ENCODE peak calls at places on chromosomes 4 and X, in ten cellular contexts. One of them, this sample, is unnamed.

GRCh38 chrX:72576161-72576896 is 3.7 kb upstream of the HDAC8 start:
- DNase-seq in tibial nerve: no peak
- DNase-seq in upper lobe of left lung: no peak
- DNase-seq in A549: peak; percentile 32
- DNase-seq in transverse colon: no peak
- DNase-seq in H1: no peak
- DNase-seq in stomach: no peak
- DNase-seq in sigmoid colon: no peak
- DNase-seq in suprapubic skin: no peak
- DNase-seq in ovary: no peak
- DNase-seq in this sample: no peak

GRCh38 chrX:70455366-70456202 is 10.9 kb downstream of the DLG3 start:
- DNase-seq in tibial nerve: no peak
- DNase-seq in upper lobe of left lung: no peak
- DNase-seq in A549: no peak
- DNase-seq in transverse colon: peak; percentile 54
- DNase-seq in H1: no peak
- DNase-seq in stomach: no peak
- DNase-seq in sigmoid colon: no peak
- DNase-seq in suprapubic skin: no peak
- DNase-seq in ovary: no peak
- DNase-seq in this sample: no peak

GRCh38 chrX:71545364-71545763 is 12.5 kb downstream of the OGT start:
- DNase-seq in tibial nerve: no peak
- DNase-seq in upper lobe of left lung: no peak
- DNase-seq in A549: no peak
- DNase-seq in transverse colon: peak; percentile 30
- DNase-seq in H1: no peak
- DNase-seq in stomach: no peak
- DNase-seq in sigmoid colon: no peak
- DNase-seq in suprapubic skin: no peak
- DNase-seq in ovary: no peak
- DNase-seq in this sample: no peak

GRCh38 chr4:74030285-74030684 is 8.2 kb downstream of the CXCL3 start:
- DNase-seq in tibial nerve: no peak
- DNase-seq in upper lobe of left lung: no peak
- DNase-seq in A549: no peak
- DNase-seq in transverse colon: no peak
- DNase-seq in H1: no peak
- DNase-seq in stomach: no peak
- DNase-seq in sigmoid colon: no peak
- DNase-seq in suprapubic skin: no peak
- DNase-seq in ovary: no peak
- DNase-seq in this sample: no peak

GRCh38 chrX:107355533-107355932 is 93.9 kb upstream of the FRMPD3 start:
- DNase-seq in tibial nerve: no peak
- DNase-seq in upper lobe of left lung: no peak
- DNase-seq in A549: no peak
- DNase-seq in transverse colon: no peak
- DNase-seq in H1: peak; percentile 25
- DNase-seq in stomach: no peak
- DNase-seq in sigmoid colon: no peak
- DNase-seq in suprapubic skin: no peak
- DNase-seq in ovary: no peak
- DNase-seq in this sample: no peak

GRCh38 chr4:8315343-8316250 is 46.0 kb downstream of the HTRA3 start:
- DNase-seq in tibial nerve: no peak
- DNase-seq in upper lobe of left lung: peak; percentile 45
- DNase-seq in A549: peak; percentile 64
- DNase-seq in transverse colon: peak; percentile 26
- DNase-seq in H1: no peak
- DNase-seq in stomach: peak; percentile 61
- DNase-seq in sigmoid colon: peak; percentile 87
- DNase-seq in suprapubic skin: peak; percentile 70
- DNase-seq in ovary: peak; percentile 75
- DNase-seq in this sample: no peak

GRCh38 chr4:112517067-112517588 is 1.1 kb upstream of the NEUROG2 start:
- DNase-seq in tibial nerve: no peak
- DNase-seq in upper lobe of left lung: no peak
- DNase-seq in A549: no peak
- DNase-seq in transverse colon: no peak
- DNase-seq in H1: no peak
- DNase-seq in stomach: no peak
- DNase-seq in sigmoid colon: no peak
- DNase-seq in suprapubic skin: no peak
- DNase-seq in ovary: no peak
- DNase-seq in this sample: no peak

GRCh38 chr4:53116959-53117358 is 248.9 kb downstream of the SCFD2 start:
- DNase-seq in tibial nerve: no peak
- DNase-seq in upper lobe of left lung: no peak
- DNase-seq in A549: no peak
- DNase-seq in transverse colon: no peak
- DNase-seq in H1: no peak
- DNase-seq in stomach: no peak
- DNase-seq in sigmoid colon: no peak
- DNase-seq in suprapubic skin: no peak
- DNase-seq in ovary: no peak
- DNase-seq in this sample: no peak

GRCh38 chrX:78622834-78623233 is 36.3 kb downstream of the RTL3 start:
- DNase-seq in tibial nerve: no peak
- DNase-seq in upper lobe of left lung: no peak
- DNase-seq in A549: no peak
- DNase-seq in transverse colon: no peak
- DNase-seq in H1: no peak
- DNase-seq in stomach: no peak
- DNase-seq in sigmoid colon: no peak
- DNase-seq in suprapubic skin: no peak
- DNase-seq in ovary: no peak
- DNase-seq in this sample: no peak

GRCh38 chr4:4541661-4542570 is at the start of gene STX18:
- DNase-seq in tibial nerve: peak; percentile 41
- DNase-seq in upper lobe of left lung: peak; percentile 83
- DNase-seq in A549: peak; percentile 88
- DNase-seq in transverse colon: peak; percentile 90
- DNase-seq in H1: peak; percentile 44
- DNase-seq in stomach: peak; percentile 90
- DNase-seq in sigmoid colon: peak; percentile 92
- DNase-seq in suprapubic skin: peak; percentile 88
- DNase-seq in ovary: peak; percentile 92
- DNase-seq in this sample: peak; percentile 95

GRCh38 chr4:4535590-4535989 is 6.3 kb downstream of the STX18 start:
- DNase-seq in tibial nerve: no peak
- DNase-seq in upper lobe of left lung: no peak
- DNase-seq in A549: no peak
- DNase-seq in transverse colon: no peak
- DNase-seq in H1: no peak
- DNase-seq in stomach: no peak
- DNase-seq in sigmoid colon: no peak
- DNase-seq in suprapubic skin: no peak
- DNase-seq in ovary: no peak
- DNase-seq in this sample: no peak

GRCh38 chr4:4542824-4543485 is 1.1 kb upstream of the STX18 start:
- DNase-seq in tibial nerve: no peak
- DNase-seq in upper lobe of left lung: no peak
- DNase-seq in A549: no peak
- DNase-seq in transverse colon: no peak
- DNase-seq in H1: no peak
- DNase-seq in stomach: no peak
- DNase-seq in sigmoid colon: no peak
- DNase-seq in suprapubic skin: no peak
- DNase-seq in ovary: no peak
- DNase-seq in this sample: no peak

DNA sequence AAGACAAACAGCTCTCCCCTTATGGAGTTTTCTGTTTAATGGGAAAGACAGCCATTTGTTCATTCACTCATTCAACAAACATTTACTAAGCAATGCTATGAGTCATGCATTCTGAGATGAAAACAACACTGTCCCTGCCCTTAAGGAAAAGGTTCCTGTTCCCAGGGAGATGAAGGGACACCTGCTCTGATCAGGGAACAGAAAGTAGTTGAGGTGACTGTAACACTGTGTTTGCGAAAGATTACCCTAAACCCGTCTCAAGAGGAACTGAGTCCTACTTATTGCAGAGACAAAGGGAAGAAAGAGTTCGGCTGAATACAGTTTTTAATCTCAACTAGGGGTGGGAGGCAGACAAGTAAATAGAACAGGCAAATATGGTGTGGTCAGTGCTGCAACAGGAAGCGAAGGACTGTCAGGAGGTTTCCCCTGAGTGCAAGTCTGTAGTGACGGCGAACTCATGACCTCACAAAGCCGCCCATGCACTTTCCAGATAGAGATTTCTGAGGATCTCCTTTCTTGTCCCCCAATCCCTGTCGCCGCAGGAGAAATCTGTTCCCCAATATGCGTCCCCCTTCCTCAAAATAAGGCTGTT is 712 bp downstream of the STX18 start:
- DNase-seq in tibial nerve: no peak
- DNase-seq in upper lobe of left lung: peak; percentile 55
- DNase-seq in A549: peak; percentile 41
- DNase-seq in transverse colon: peak; percentile 46
- DNase-seq in H1: no peak
- DNase-seq in stomach: peak; percentile 28
- DNase-seq in sigmoid colon: no peak
- DNase-seq in suprapubic skin: no peak
- DNase-seq in ovary: no peak
- DNase-seq in this sample: no peak
- TF ChIP-seq EP300 in tibial nerve: no peak
- TF ChIP-seq EP300 in upper lobe of left lung: no peak
- TF ChIP-seq EP300 in A549: no peak
- TF ChIP-seq EP300 in transverse colon: no peak
- TF ChIP-seq EP300 in H1: no peak
- TF ChIP-seq EP300 in stomach: no peak
- TF ChIP-seq EP300 in sigmoid colon: no peak
- TF ChIP-seq EP300 in suprapubic skin: no peak
- TF ChIP-seq EP300 in ovary: no peak
- TF ChIP-seq EP300 in this sample: no peak

GRCh38 chr4:56217383-56217890 is 169.9 kb downstream of the AASDH start:
- DNase-seq in tibial nerve: no peak
- DNase-seq in upper lobe of left lung: no peak
- DNase-seq in A549: no peak
- DNase-seq in transverse colon: no peak
- DNase-seq in H1: no peak
- DNase-seq in stomach: no peak
- DNase-seq in sigmoid colon: no peak
- DNase-seq in suprapubic skin: no peak
- DNase-seq in ovary: no peak
- DNase-seq in this sample: no peak
- H3K4me3 ChIP-seq in tibial nerve: no peak overlapping the region
- H3K4me3 ChIP-seq in upper lobe of left lung: no peak overlapping the region
- H3K4me3 ChIP-seq in A549: no peak overlapping the region
- H3K4me3 ChIP-seq in transverse colon: no peak overlapping the region
- H3K4me3 ChIP-seq in H1: no peak overlapping the region
- H3K4me3 ChIP-seq in stomach: no peak overlapping the region
- H3K4me3 ChIP-seq in sigmoid colon: no peak overlapping the region
- H3K4me3 ChIP-seq in suprapubic skin: no peak overlapping the region
- H3K4me3 ChIP-seq in ovary: no peak overlapping the region
- H3K4me3 ChIP-seq in this sample: no peak overlapping the region

GRCh38 chr4:183506389-183506735 is 1.5 kb downstream of the ING2 start:
- DNase-seq in tibial nerve: no peak
- DNase-seq in upper lobe of left lung: no peak
- DNase-seq in A549: no peak
- DNase-seq in transverse colon: no peak
- DNase-seq in H1: no peak
- DNase-seq in stomach: no peak
- DNase-seq in sigmoid colon: no peak
- DNase-seq in suprapubic skin: no peak
- DNase-seq in ovary: no peak
- DNase-seq in this sample: no peak

GRCh38 chr4:183503497-183504063 is 1.3 kb upstream of the ING2 start:
- DNase-seq in tibial nerve: no peak
- DNase-seq in upper lobe of left lung: no peak
- DNase-seq in A549: no peak
- DNase-seq in transverse colon: no peak
- DNase-seq in H1: no peak
- DNase-seq in stomach: no peak
- DNase-seq in sigmoid colon: no peak
- DNase-seq in suprapubic skin: peak; percentile 75
- DNase-seq in ovary: no peak
- DNase-seq in this sample: no peak

GRCh38 chr4:183504930-183505555 is at the start of gene ING2:
- DNase-seq in tibial nerve: no peak
- DNase-seq in upper lobe of left lung: peak; percentile 85
- DNase-seq in A549: peak; percentile 51
- DNase-seq in transverse colon: no peak
- DNase-seq in H1: no peak
- DNase-seq in stomach: no peak
- DNase-seq in sigmoid colon: no peak
- DNase-seq in suprapubic skin: peak; percentile 82
- DNase-seq in ovary: peak; percentile 73
- DNase-seq in this sample: peak; percentile 93

GRCh38 chr4:183505556-183506388 is 914 bp downstream of the ING2 start:
- DNase-seq in tibial nerve: peak; percentile 66
- DNase-seq in upper lobe of left lung: peak; percentile 94
- DNase-seq in A549: peak; percentile 87
- DNase-seq in transverse colon: peak; percentile 88
- DNase-seq in H1: peak; percentile 66
- DNase-seq in stomach: peak; percentile 83
- DNase-seq in sigmoid colon: peak; percentile 93
- DNase-seq in suprapubic skin: peak; percentile 93
- DNase-seq in ovary: peak; percentile 92
- DNase-seq in this sample: peak; percentile 96

GRCh38 chr4:183504064-183504929 is 561 bp upstream of the ING2 start:
- DNase-seq in tibial nerve: peak; percentile 98
- DNase-seq in upper lobe of left lung: peak; percentile 99
- DNase-seq in A549: peak; percentile 95
- DNase-seq in transverse colon: peak; percentile 99
- DNase-seq in H1: peak; percentile 91
- DNase-seq in stomach: peak; percentile 100
- DNase-seq in sigmoid colon: peak; percentile 99
- DNase-seq in suprapubic skin: peak; percentile 99
- DNase-seq in ovary: peak; percentile 99
- DNase-seq in this sample: peak; percentile 99
- TF ChIP-seq POLR2A in tibial nerve: peak; percentile 85
- TF ChIP-seq POLR2A in upper lobe of left lung: peak; percentile 80
- TF ChIP-seq POLR2A in A549: peak; percentile 50
- TF ChIP-seq POLR2A in transverse colon: peak; percentile 84
- TF ChIP-seq POLR2A in H1: peak; percentile 83
- TF ChIP-seq POLR2A in stomach: no peak
- TF ChIP-seq POLR2A in sigmoid colon: no peak
- TF ChIP-seq POLR2A in suprapubic skin: no peak
- TF ChIP-seq POLR2A in ovary: peak; percentile 61
- TF ChIP-seq POLR2A in this sample: peak; percentile 54

DNA sequence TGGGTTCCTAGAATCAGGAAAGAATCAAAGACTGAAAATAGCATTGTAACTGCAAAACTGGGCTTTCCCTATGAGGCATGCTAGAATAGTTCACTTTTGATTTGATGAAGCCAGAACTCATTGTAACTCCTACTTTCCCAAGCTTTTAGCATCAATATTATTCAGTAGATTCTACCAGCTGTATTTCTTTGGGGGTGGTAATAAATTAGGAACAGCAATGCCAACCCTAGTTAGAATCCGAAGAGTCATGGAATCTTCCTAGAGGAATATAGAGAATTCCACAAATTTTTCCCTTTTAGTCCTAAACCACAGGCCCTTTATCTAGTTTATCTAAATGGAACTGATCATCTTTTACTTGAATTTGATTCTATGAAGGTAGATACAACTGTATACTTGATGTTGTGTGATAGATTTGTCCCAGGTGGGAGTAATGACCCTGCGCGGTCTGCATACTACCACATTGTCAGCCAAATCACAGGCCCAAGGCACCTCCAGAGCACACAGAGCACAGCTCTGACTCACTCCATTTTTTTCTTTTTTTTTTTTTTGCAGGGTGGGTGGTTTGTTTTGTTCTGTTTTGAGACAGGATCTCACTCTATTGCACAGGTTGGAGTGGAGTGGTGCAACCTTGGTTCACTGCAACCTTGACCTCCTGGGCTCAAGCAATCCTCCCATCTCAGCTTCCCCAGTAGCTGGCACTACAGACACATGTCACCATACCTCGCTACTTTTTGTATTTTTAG is 66.6 kb downstream of the EDNRA start:
- DNase-seq in tibial nerve: no peak
- DNase-seq in upper lobe of left lung: no peak
- DNase-seq in A549: peak; percentile 10
- DNase-seq in transverse colon: no peak
- DNase-seq in H1: no peak
- DNase-seq in stomach: no peak
- DNase-seq in sigmoid colon: no peak
- DNase-seq in suprapubic skin: no peak
- DNase-seq in ovary: no peak
- DNase-seq in this sample: no peak
- TF ChIP-seq EP300 in tibial nerve: no peak
- TF ChIP-seq EP300 in upper lobe of left lung: no peak
- TF ChIP-seq EP300 in A549: no peak
- TF ChIP-seq EP300 in transverse colon: no peak
- TF ChIP-seq EP300 in H1: no peak
- TF ChIP-seq EP300 in stomach: no peak
- TF ChIP-seq EP300 in sigmoid colon: no peak
- TF ChIP-seq EP300 in suprapubic skin: no peak
- TF ChIP-seq EP300 in ovary: no peak
- TF ChIP-seq EP300 in this sample: no peak